ENCODE peak calls at places on chromosome 10, in nine cellular contexts. One of them, this sample, is unnamed.

GRCh38 chr10:52678611-52679010 is 94.0 kb downstream of the MBL2 start:
- DNase-seq in GM13976: no peak
- DNase-seq in HCEC 1CT: no peak
- DNase-seq in left colon: no peak
- DNase-seq in activated CD8-positive, alpha-beta memory T cell treated with anti-CD3 and anti-CD28 coated beads, Interleukin-2, amount 50 U/mL, for 48 hours: no peak
- DNase-seq in mucosa of gallbladder: no peak
- DNase-seq in activated T-cell treated with anti-CD3 and anti-CD28 coated beads, Interleukin-2, amount 50 U/mL, for 1 hour: no peak
- DNase-seq in colonic mucosa: no peak
- DNase-seq in head of caudate nucleus: no peak
- DNase-seq in this sample: no peak

GRCh38 chr10:57142925-57143576 is 782.0 kb upstream of the ZWINT start:
- DNase-seq in GM13976: no peak
- DNase-seq in HCEC 1CT: no peak
- DNase-seq in left colon: no peak
- DNase-seq in activated CD8-positive, alpha-beta memory T cell treated with anti-CD3 and anti-CD28 coated beads, Interleukin-2, amount 50 U/mL, for 48 hours: no peak
- DNase-seq in mucosa of gallbladder: no peak
- DNase-seq in activated T-cell treated with anti-CD3 and anti-CD28 coated beads, Interleukin-2, amount 50 U/mL, for 1 hour: no peak
- DNase-seq in colonic mucosa: no peak
- DNase-seq in head of caudate nucleus: no peak
- DNase-seq in this sample: no peak

GRCh38 chr10:124265391-124265745 is 153.4 kb downstream of the OAT start:
- DNase-seq in GM13976: no peak
- DNase-seq in HCEC 1CT: no peak
- DNase-seq in left colon: no peak
- DNase-seq in activated CD8-positive, alpha-beta memory T cell treated with anti-CD3 and anti-CD28 coated beads, Interleukin-2, amount 50 U/mL, for 48 hours: no peak
- DNase-seq in mucosa of gallbladder: no peak
- DNase-seq in activated T-cell treated with anti-CD3 and anti-CD28 coated beads, Interleukin-2, amount 50 U/mL, for 1 hour: no peak
- DNase-seq in colonic mucosa: no peak
- DNase-seq in head of caudate nucleus: no peak
- DNase-seq in this sample: no peak

GRCh38 chr10:117900280-117900679 is 146.5 kb downstream of the RAB11FIP2 start:
- DNase-seq in GM13976: no peak
- DNase-seq in HCEC 1CT: no peak
- DNase-seq in left colon: no peak
- DNase-seq in activated CD8-positive, alpha-beta memory T cell treated with anti-CD3 and anti-CD28 coated beads, Interleukin-2, amount 50 U/mL, for 48 hours: no peak
- DNase-seq in mucosa of gallbladder: no peak
- DNase-seq in activated T-cell treated with anti-CD3 and anti-CD28 coated beads, Interleukin-2, amount 50 U/mL, for 1 hour: no peak
- DNase-seq in colonic mucosa: no peak
- DNase-seq in head of caudate nucleus: no peak
- DNase-seq in this sample: no peak

GRCh38 chr10:79336739-79337138 is 10.5 kb upstream of the PPIF start:
- DNase-seq in GM13976: no peak
- DNase-seq in HCEC 1CT: no peak
- DNase-seq in left colon: no peak
- DNase-seq in activated CD8-positive, alpha-beta memory T cell treated with anti-CD3 and anti-CD28 coated beads, Interleukin-2, amount 50 U/mL, for 48 hours: no peak
- DNase-seq in mucosa of gallbladder: no peak
- DNase-seq in activated T-cell treated with anti-CD3 and anti-CD28 coated beads, Interleukin-2, amount 50 U/mL, for 1 hour: no peak
- DNase-seq in colonic mucosa: no peak
- DNase-seq in head of caudate nucleus: no peak
- DNase-seq in this sample: no peak

GRCh38 chr10:80662429-80663211 is 124.9 kb downstream of the SH2D4B start:
- DNase-seq in GM13976: peak
- DNase-seq in HCEC 1CT: peak
- DNase-seq in left colon: peak
- DNase-seq in activated CD8-positive, alpha-beta memory T cell treated with anti-CD3 and anti-CD28 coated beads, Interleukin-2, amount 50 U/mL, for 48 hours: peak
- DNase-seq in mucosa of gallbladder: peak
- DNase-seq in activated T-cell treated with anti-CD3 and anti-CD28 coated beads, Interleukin-2, amount 50 U/mL, for 1 hour: peak
- DNase-seq in colonic mucosa: peak
- DNase-seq in head of caudate nucleus: peak
- DNase-seq in this sample: peak

GRCh38 chr10:12566161-12567115 is 217.1 kb downstream of the CAMK1D start:
- DNase-seq in GM13976: no peak
- DNase-seq in HCEC 1CT: no peak
- DNase-seq in left colon: no peak
- DNase-seq in activated CD8-positive, alpha-beta memory T cell treated with anti-CD3 and anti-CD28 coated beads, Interleukin-2, amount 50 U/mL, for 48 hours: no peak
- DNase-seq in mucosa of gallbladder: no peak
- DNase-seq in activated T-cell treated with anti-CD3 and anti-CD28 coated beads, Interleukin-2, amount 50 U/mL, for 1 hour: no peak
- DNase-seq in colonic mucosa: no peak
- DNase-seq in head of caudate nucleus: no peak
- DNase-seq in this sample: no peak

GRCh38 chr10:60732240-60733188 is 45.8 kb upstream of the CDK1 start:
- DNase-seq in GM13976: peak
- DNase-seq in HCEC 1CT: no peak
- DNase-seq in left colon: peak
- DNase-seq in activated CD8-positive, alpha-beta memory T cell treated with anti-CD3 and anti-CD28 coated beads, Interleukin-2, amount 50 U/mL, for 48 hours: no peak
- DNase-seq in mucosa of gallbladder: peak
- DNase-seq in activated T-cell treated with anti-CD3 and anti-CD28 coated beads, Interleukin-2, amount 50 U/mL, for 1 hour: peak
- DNase-seq in colonic mucosa: peak
- DNase-seq in head of caudate nucleus: no peak
- DNase-seq in this sample: no peak

GRCh38 chr10:112446055-112446854 is 459 bp downstream of the ZDHHC6 start:
- DNase-seq in GM13976: no peak
- DNase-seq in HCEC 1CT: peak
- DNase-seq in left colon: no peak
- DNase-seq in activated CD8-positive, alpha-beta memory T cell treated with anti-CD3 and anti-CD28 coated beads, Interleukin-2, amount 50 U/mL, for 48 hours: no peak
- DNase-seq in mucosa of gallbladder: no peak
- DNase-seq in activated T-cell treated with anti-CD3 and anti-CD28 coated beads, Interleukin-2, amount 50 U/mL, for 1 hour: no peak
- DNase-seq in colonic mucosa: peak
- DNase-seq in head of caudate nucleus: no peak
- DNase-seq in this sample: no peak

GRCh38 chr10:8577681-8578080 is 523.2 kb downstream of the GATA3 start:
- DNase-seq in GM13976: no peak
- DNase-seq in HCEC 1CT: no peak
- DNase-seq in left colon: no peak
- DNase-seq in activated CD8-positive, alpha-beta memory T cell treated with anti-CD3 and anti-CD28 coated beads, Interleukin-2, amount 50 U/mL, for 48 hours: no peak
- DNase-seq in mucosa of gallbladder: no peak
- DNase-seq in activated T-cell treated with anti-CD3 and anti-CD28 coated beads, Interleukin-2, amount 50 U/mL, for 1 hour: no peak
- DNase-seq in colonic mucosa: no peak
- DNase-seq in head of caudate nucleus: no peak
- DNase-seq in this sample: no peak

GRCh38 chr10:3500408-3500856 is 284.6 kb downstream of the KLF6 start:
- DNase-seq in GM13976: no peak
- DNase-seq in HCEC 1CT: no peak
- DNase-seq in left colon: no peak
- DNase-seq in activated CD8-positive, alpha-beta memory T cell treated with anti-CD3 and anti-CD28 coated beads, Interleukin-2, amount 50 U/mL, for 48 hours: no peak
- DNase-seq in mucosa of gallbladder: peak
- DNase-seq in activated T-cell treated with anti-CD3 and anti-CD28 coated beads, Interleukin-2, amount 50 U/mL, for 1 hour: no peak
- DNase-seq in colonic mucosa: no peak
- DNase-seq in head of caudate nucleus: peak
- DNase-seq in this sample: no peak

GRCh38 chr10:91992026-91992425 is 68.5 kb downstream of the BTAF1 start:
- DNase-seq in GM13976: no peak
- DNase-seq in HCEC 1CT: no peak
- DNase-seq in left colon: no peak
- DNase-seq in activated CD8-positive, alpha-beta memory T cell treated with anti-CD3 and anti-CD28 coated beads, Interleukin-2, amount 50 U/mL, for 48 hours: no peak
- DNase-seq in mucosa of gallbladder: no peak
- DNase-seq in activated T-cell treated with anti-CD3 and anti-CD28 coated beads, Interleukin-2, amount 50 U/mL, for 1 hour: no peak
- DNase-seq in colonic mucosa: no peak
- DNase-seq in head of caudate nucleus: no peak
- DNase-seq in this sample: no peak

GRCh38 chr10:905503-905902 is 26.0 kb downstream of the LARP4B start:
- DNase-seq in GM13976: no peak
- DNase-seq in HCEC 1CT: no peak
- DNase-seq in left colon: no peak
- DNase-seq in activated CD8-positive, alpha-beta memory T cell treated with anti-CD3 and anti-CD28 coated beads, Interleukin-2, amount 50 U/mL, for 48 hours: no peak
- DNase-seq in mucosa of gallbladder: no peak
- DNase-seq in activated T-cell treated with anti-CD3 and anti-CD28 coated beads, Interleukin-2, amount 50 U/mL, for 1 hour: no peak
- DNase-seq in colonic mucosa: no peak
- DNase-seq in head of caudate nucleus: no peak
- DNase-seq in this sample: no peak

GRCh38 chr10:62239994-62240393 is 28.6 kb downstream of the RTKN2 start:
- DNase-seq in GM13976: no peak
- DNase-seq in HCEC 1CT: no peak
- DNase-seq in left colon: no peak
- DNase-seq in activated CD8-positive, alpha-beta memory T cell treated with anti-CD3 and anti-CD28 coated beads, Interleukin-2, amount 50 U/mL, for 48 hours: no peak
- DNase-seq in mucosa of gallbladder: no peak
- DNase-seq in activated T-cell treated with anti-CD3 and anti-CD28 coated beads, Interleukin-2, amount 50 U/mL, for 1 hour: no peak
- DNase-seq in colonic mucosa: no peak
- DNase-seq in head of caudate nucleus: no peak
- DNase-seq in this sample: no peak

GRCh38 chr10:14658331-14659122 is 116.2 kb downstream of the FAM107B start:
- DNase-seq in GM13976: no peak
- DNase-seq in HCEC 1CT: peak
- DNase-seq in left colon: no peak
- DNase-seq in activated CD8-positive, alpha-beta memory T cell treated with anti-CD3 and anti-CD28 coated beads, Interleukin-2, amount 50 U/mL, for 48 hours: no peak
- DNase-seq in mucosa of gallbladder: no peak
- DNase-seq in activated T-cell treated with anti-CD3 and anti-CD28 coated beads, Interleukin-2, amount 50 U/mL, for 1 hour: no peak
- DNase-seq in colonic mucosa: no peak
- DNase-seq in head of caudate nucleus: no peak
- DNase-seq in this sample: peak

GRCh38 chr10:22655312-22655973 is 58.9 kb downstream of the PIP4K2A start:
- DNase-seq in GM13976: no peak
- DNase-seq in HCEC 1CT: peak
- DNase-seq in left colon: no peak
- DNase-seq in activated CD8-positive, alpha-beta memory T cell treated with anti-CD3 and anti-CD28 coated beads, Interleukin-2, amount 50 U/mL, for 48 hours: no peak
- DNase-seq in mucosa of gallbladder: no peak
- DNase-seq in activated T-cell treated with anti-CD3 and anti-CD28 coated beads, Interleukin-2, amount 50 U/mL, for 1 hour: peak
- DNase-seq in colonic mucosa: no peak
- DNase-seq in head of caudate nucleus: no peak
- DNase-seq in this sample: no peak

GRCh38 chr10:123848564-123849457 is 42.8 kb downstream of the CPXM2 start:
- DNase-seq in GM13976: no peak
- DNase-seq in HCEC 1CT: no peak
- DNase-seq in left colon: no peak
- DNase-seq in activated CD8-positive, alpha-beta memory T cell treated with anti-CD3 and anti-CD28 coated beads, Interleukin-2, amount 50 U/mL, for 48 hours: no peak
- DNase-seq in mucosa of gallbladder: no peak
- DNase-seq in activated T-cell treated with anti-CD3 and anti-CD28 coated beads, Interleukin-2, amount 50 U/mL, for 1 hour: no peak
- DNase-seq in colonic mucosa: no peak
- DNase-seq in head of caudate nucleus: no peak
- DNase-seq in this sample: no peak

GRCh38 chr10:104080762-104081161 is 4.9 kb downstream of the COL17A1 start:
- DNase-seq in GM13976: no peak
- DNase-seq in HCEC 1CT: peak
- DNase-seq in left colon: no peak
- DNase-seq in activated CD8-positive, alpha-beta memory T cell treated with anti-CD3 and anti-CD28 coated beads, Interleukin-2, amount 50 U/mL, for 48 hours: no peak
- DNase-seq in mucosa of gallbladder: no peak
- DNase-seq in activated T-cell treated with anti-CD3 and anti-CD28 coated beads, Interleukin-2, amount 50 U/mL, for 1 hour: no peak
- DNase-seq in colonic mucosa: no peak
- DNase-seq in head of caudate nucleus: no peak
- DNase-seq in this sample: no peak

GRCh38 chr10:77533156-77533886 is 104.3 kb downstream of the KCNMA1 start:
- DNase-seq in GM13976: no peak
- DNase-seq in HCEC 1CT: no peak
- DNase-seq in left colon: no peak
- DNase-seq in activated CD8-positive, alpha-beta memory T cell treated with anti-CD3 and anti-CD28 coated beads, Interleukin-2, amount 50 U/mL, for 48 hours: no peak
- DNase-seq in mucosa of gallbladder: peak
- DNase-seq in activated T-cell treated with anti-CD3 and anti-CD28 coated beads, Interleukin-2, amount 50 U/mL, for 1 hour: no peak
- DNase-seq in colonic mucosa: no peak
- DNase-seq in head of caudate nucleus: no peak
- DNase-seq in this sample: no peak

GRCh38 chr10:64103750-64104149 is 582.5 kb downstream of the REEP3 start:
- DNase-seq in GM13976: no peak
- DNase-seq in HCEC 1CT: no peak
- DNase-seq in left colon: no peak
- DNase-seq in activated CD8-positive, alpha-beta memory T cell treated with anti-CD3 and anti-CD28 coated beads, Interleukin-2, amount 50 U/mL, for 48 hours: no peak
- DNase-seq in mucosa of gallbladder: no peak
- DNase-seq in activated T-cell treated with anti-CD3 and anti-CD28 coated beads, Interleukin-2, amount 50 U/mL, for 1 hour: no peak
- DNase-seq in colonic mucosa: no peak
- DNase-seq in head of caudate nucleus: no peak
- DNase-seq in this sample: no peak

GRCh38 chr10:50021646-50022045 is 33.4 kb downstream of the AGAP6 start:
- DNase-seq in GM13976: peak
- DNase-seq in HCEC 1CT: no peak
- DNase-seq in left colon: no peak
- DNase-seq in activated CD8-positive, alpha-beta memory T cell treated with anti-CD3 and anti-CD28 coated beads, Interleukin-2, amount 50 U/mL, for 48 hours: no peak
- DNase-seq in mucosa of gallbladder: no peak
- DNase-seq in activated T-cell treated with anti-CD3 and anti-CD28 coated beads, Interleukin-2, amount 50 U/mL, for 1 hour: no peak
- DNase-seq in colonic mucosa: no peak
- DNase-seq in head of caudate nucleus: no peak
- DNase-seq in this sample: no peak

GRCh38 chr10:103617362-103618026 is 124.0 kb downstream of the NEURL1 start:
- DNase-seq in GM13976: no peak
- DNase-seq in HCEC 1CT: no peak
- DNase-seq in left colon: no peak
- DNase-seq in activated CD8-positive, alpha-beta memory T cell treated with anti-CD3 and anti-CD28 coated beads, Interleukin-2, amount 50 U/mL, for 48 hours: no peak
- DNase-seq in mucosa of gallbladder: no peak
- DNase-seq in activated T-cell treated with anti-CD3 and anti-CD28 coated beads, Interleukin-2, amount 50 U/mL, for 1 hour: no peak
- DNase-seq in colonic mucosa: no peak
- DNase-seq in head of caudate nucleus: no peak
- DNase-seq in this sample: no peak

GRCh38 chr10:74600170-74600569 is 226.2 kb upstream of the KAT6B start:
- DNase-seq in GM13976: no peak
- DNase-seq in HCEC 1CT: no peak
- DNase-seq in left colon: no peak
- DNase-seq in activated CD8-positive, alpha-beta memory T cell treated with anti-CD3 and anti-CD28 coated beads, Interleukin-2, amount 50 U/mL, for 48 hours: no peak
- DNase-seq in mucosa of gallbladder: no peak
- DNase-seq in activated T-cell treated with anti-CD3 and anti-CD28 coated beads, Interleukin-2, amount 50 U/mL, for 1 hour: no peak
- DNase-seq in colonic mucosa: no peak
- DNase-seq in head of caudate nucleus: no peak
- DNase-seq in this sample: no peak

GRCh38 chr10:23358357-23358756 is 13.8 kb upstream of the C10orf67 start:
- DNase-seq in GM13976: no peak
- DNase-seq in HCEC 1CT: peak
- DNase-seq in left colon: no peak
- DNase-seq in activated CD8-positive, alpha-beta memory T cell treated with anti-CD3 and anti-CD28 coated beads, Interleukin-2, amount 50 U/mL, for 48 hours: no peak
- DNase-seq in mucosa of gallbladder: no peak
- DNase-seq in activated T-cell treated with anti-CD3 and anti-CD28 coated beads, Interleukin-2, amount 50 U/mL, for 1 hour: no peak
- DNase-seq in colonic mucosa: no peak
- DNase-seq in head of caudate nucleus: peak
- DNase-seq in this sample: no peak

GRCh38 chr10:117926491-117926890 is 120.2 kb downstream of the RAB11FIP2 start:
- DNase-seq in GM13976: no peak
- DNase-seq in HCEC 1CT: peak
- DNase-seq in left colon: no peak
- DNase-seq in activated CD8-positive, alpha-beta memory T cell treated with anti-CD3 and anti-CD28 coated beads, Interleukin-2, amount 50 U/mL, for 48 hours: no peak
- DNase-seq in mucosa of gallbladder: no peak
- DNase-seq in activated T-cell treated with anti-CD3 and anti-CD28 coated beads, Interleukin-2, amount 50 U/mL, for 1 hour: no peak
- DNase-seq in colonic mucosa: no peak
- DNase-seq in head of caudate nucleus: no peak
- DNase-seq in this sample: no peak

GRCh38 chr10:113226404-113226803 is 276.4 kb downstream of the TCF7L2 start:
- DNase-seq in GM13976: no peak
- DNase-seq in HCEC 1CT: no peak
- DNase-seq in left colon: no peak
- DNase-seq in activated CD8-positive, alpha-beta memory T cell treated with anti-CD3 and anti-CD28 coated beads, Interleukin-2, amount 50 U/mL, for 48 hours: no peak
- DNase-seq in mucosa of gallbladder: no peak
- DNase-seq in activated T-cell treated with anti-CD3 and anti-CD28 coated beads, Interleukin-2, amount 50 U/mL, for 1 hour: no peak
- DNase-seq in colonic mucosa: no peak
- DNase-seq in head of caudate nucleus: no peak
- DNase-seq in this sample: no peak

GRCh38 chr10:126734957-126735356 is 64.5 kb upstream of the C10orf90 start:
- DNase-seq in GM13976: no peak
- DNase-seq in HCEC 1CT: no peak
- DNase-seq in left colon: no peak
- DNase-seq in activated CD8-positive, alpha-beta memory T cell treated with anti-CD3 and anti-CD28 coated beads, Interleukin-2, amount 50 U/mL, for 48 hours: no peak
- DNase-seq in mucosa of gallbladder: no peak
- DNase-seq in activated T-cell treated with anti-CD3 and anti-CD28 coated beads, Interleukin-2, amount 50 U/mL, for 1 hour: no peak
- DNase-seq in colonic mucosa: no peak
- DNase-seq in head of caudate nucleus: peak
- DNase-seq in this sample: no peak

GRCh38 chr10:24097771-24098207 is 111.1 kb upstream of the KIAA1217 start:
- DNase-seq in GM13976: no peak
- DNase-seq in HCEC 1CT: no peak
- DNase-seq in left colon: no peak
- DNase-seq in activated CD8-positive, alpha-beta memory T cell treated with anti-CD3 and anti-CD28 coated beads, Interleukin-2, amount 50 U/mL, for 48 hours: no peak
- DNase-seq in mucosa of gallbladder: no peak
- DNase-seq in activated T-cell treated with anti-CD3 and anti-CD28 coated beads, Interleukin-2, amount 50 U/mL, for 1 hour: no peak
- DNase-seq in colonic mucosa: no peak
- DNase-seq in head of caudate nucleus: no peak
- DNase-seq in this sample: no peak

This sample was measured in H54.